ENCODE peak calls at places on chromosomes 13 and 19, in nine cellular contexts. S, R, K, Z, O, U, I, A and E are unnamed samples. For H3K4me1 and H3K9me3, the result is how much of the 10 kb centered on the place peaks cover.

GRCh38 chr13:80251403-80251802 is 89.5 kb downstream of the SPRY2 start:
- DNase-seq in K (peak), R (no peak), I (no peak), S (peak), O (peak), A (no peak), Z (no peak), U (peak), E (no peak)

GRCh38 chr13:82713681-82714405 is 1168.4 kb downstream of the SLITRK1 start:
- DNase-seq in O (peak), U (peak), A (no peak), K (no peak), Z (no peak), R (no peak), S (no peak), I (no peak), E (no peak)

GRCh38 chr19:19137556-19138109 is 645 bp downstream of the TMEM161A start:
- DNase-seq in I (peak), R (peak), U (no peak), A (no peak), O (no peak), Z (peak), S (no peak), K (no peak), E (no peak)

GRCh38 chr13:98749501-98749900 is 3.0 kb downstream of the SLC15A1 start:
- DNase-seq in I (no peak), S (no peak), U (no peak), Z (no peak), R (no peak), A (no peak), O (peak), K (no peak), E (no peak)

GRCh38 chr19:29612121-29612520 is 6.0 kb downstream of the POP4 start:
- DNase-seq in I (no peak), S (no peak), A (no peak), Z (no peak), U (no peak), O (no peak), K (no peak), R (no peak), E (no peak)

GRCh38 chr19:9037415-9038062 is 27.3 kb upstream of the MUC16 start:
- DNase-seq in I (no peak), A (no peak), Z (no peak), O (no peak), R (no peak), K (no peak), S (no peak), U (no peak), E (no peak)

GRCh38 chr19:39199025-39199424 is 2.3 kb downstream of the NCCRP1 start:
- DNase-seq in R (peak), O (peak), A (no peak), I (peak), Z (peak), U (no peak), S (no peak), K (no peak), E (no peak)

GRCh38 chr13:113645329-113645728 is 12.7 kb downstream of the ATP4B start:
- DNase-seq in O (no peak), I (no peak), K (no peak), R (peak), U (no peak), Z (no peak), S (no peak), A (peak), E (no peak)

GRCh38 chr19:54791476-54791875 is 11.9 kb upstream of the KIR2DL4 start:
- DNase-seq in R (no peak), Z (no peak), O (no peak), A (no peak), S (no peak), U (no peak), K (no peak), I (no peak), E (no peak)

GRCh38 chr19:34588846-34589245 is 88.1 kb downstream of the SCGB2B2 start:
- DNase-seq in O (no peak), Z (no peak), S (no peak), A (no peak), R (no peak), K (no peak), U (no peak), I (no peak), E (no peak)

GRCh38 chr19:1259206-1259872 is 9.8 kb upstream of the CIRBP start:
- DNase-seq in R (peak), A (peak), U (no peak), O (peak), I (peak), Z (peak), S (peak), K (no peak), E (peak)

GRCh38 chr19:3507371-3508120 is 1.4 kb downstream of the FZR1 start:
- DNase-seq in A (no peak), I (peak), S (peak), Z (no peak), O (peak), U (peak), K (no peak), R (peak), E (peak)

GRCh38 chr19:40806385-40807146 is 7.6 kb downstream of the EGLN2 start:
- DNase-seq in K (peak), A (no peak), R (no peak), U (peak), I (peak), O (peak), S (peak), Z (peak), E (peak)

GRCh38 chr13:23468811-23469210 is 35.3 kb upstream of the SACS start:
- DNase-seq in O (no peak), Z (no peak), R (no peak), K (no peak), I (no peak), U (no peak), A (no peak), S (no peak), E (no peak)

GRCh38 chr19:41264581-41265375 is 606 bp downstream of the HNRNPUL1 start:
- DNase-seq in K (peak), Z (peak), I (peak), S (peak), A (peak), O (peak), R (peak), U (peak), E (peak)

GRCh38 chr19:47499863-47500830 is 14.7 kb downstream of the NAPA start:
- DNase-seq in K (no peak), S (no peak), R (no peak), A (no peak), Z (no peak), O (no peak), U (no peak), I (peak), E (no peak)

GRCh38 chr13:59982631-59983382 is 180.9 kb downstream of the DIAPH3 start:
- DNase-seq in R (no peak), A (no peak), U (no peak), K (no peak), O (peak), S (no peak), Z (no peak), I (no peak), E (no peak)

GRCh38 chr19:2049741-2050348 is 1.2 kb downstream of the MKNK2 start:
- DNase-seq in R (peak), O (peak), I (peak), A (peak), K (peak), U (peak), Z (peak), S (peak), E (peak)

GRCh38 chr19:2807379-2808128 is 12.1 kb upstream of the ZNF554 start:
- DNase-seq in A (no peak), Z (no peak), R (no peak), S (no peak), O (no peak), K (no peak), I (no peak), U (no peak), E (no peak)

GRCh38 chr13:23572836-23573235 is 2.6 kb downstream of the TNFRSF19 start:
- DNase-seq in U (no peak), S (no peak), Z (no peak), I (no peak), K (no peak), A (no peak), R (no peak), O (no peak), E (no peak)

GRCh38 chr13:64041296-64041695 is 2625.6 kb upstream of the PCDH20 start:
- DNase-seq in K (no peak), I (no peak), S (no peak), O (no peak), U (no peak), Z (no peak), A (no peak), R (no peak), E (no peak)

GRCh38 chr13:28744091-28744536 is 25.3 kb upstream of the SLC46A3 start:
- DNase-seq in S (no peak), R (no peak), U (no peak), O (peak), I (peak), A (no peak), K (peak), Z (no peak), E (no peak)

GRCh38 chr19:43420954-43421353 is 6.3 kb downstream of the TEX101 start:
- DNase-seq in A (no peak), S (no peak), Z (no peak), K (no peak), O (no peak), R (no peak), I (no peak), U (no peak), E (no peak)

GRCh38 chr13:94710881-94711560 is 1.3 kb downstream of the SOX21 start:
- DNase-seq in I (peak), A (no peak), R (no peak), O (no peak), K (no peak), S (peak), Z (no peak), U (no peak), E (no peak)

GRCh38 chr19:35868172-35868822 is at the start of gene APLP1:
- DNase-seq in I (peak), A (peak), K (no peak), Z (peak), U (no peak), S (peak), R (peak), O (peak), E (peak)

GRCh38 chr13:41465215-41465907 is 8.0 kb downstream of the RGCC start:
- DNase-seq in O (peak), U (peak), S (no peak), I (no peak), A (no peak), R (no peak), Z (peak), K (no peak), E (peak)

GRCh38 chr19:49335784-49336481 is 727 bp downstream of the CD37 start:
- DNase-seq in Z (no peak), U (no peak), A (peak), K (no peak), O (no peak), R (no peak), S (no peak), I (no peak), E (no peak)

GRCh38 chr13:106612688-106613087 is 44.8 kb upstream of the ARGLU1 start:
- DNase-seq in K (peak), A (no peak), O (no peak), I (no peak), Z (peak), U (no peak), R (no peak), S (peak), E (peak)

GRCh38 chr19:50478901-50479715 is 2.5 kb upstream of the GARIN5A start:
- DNase-seq in R (no peak), U (peak), Z (no peak), I (peak), S (no peak), A (no peak), K (no peak), O (peak), E (no peak)

GRCh38 chr13:66405908-66406802 is 824.0 kb downstream of the PCDH9 start:
- DNase-seq in K (no peak), O (peak), U (peak), Z (no peak), A (no peak), S (peak), I (no peak), R (no peak), E (no peak)

GRCh38 chr13:71290963-71291937 is 575.8 kb downstream of the DACH1 start:
- DNase-seq in Z (peak), O (peak), I (no peak), U (peak), K (peak), A (no peak), S (no peak), R (peak), E (no peak)

GRCh38 chr19:32662186-32662585 is 12.8 kb downstream of the ANKRD27 start:
- DNase-seq in R (no peak), K (no peak), O (peak), A (no peak), S (no peak), I (no peak), U (no peak), Z (no peak), E (no peak)

GRCh38 chr13:62837895-62838294 is 1422.2 kb upstream of the PCDH20 start:
- DNase-seq in K (no peak), U (no peak), Z (no peak), A (no peak), S (no peak), R (no peak), I (no peak), O (peak), E (no peak)

GRCh38 chr19:13718733-13719132 is 45.6 kb upstream of the MRI1 start:
- DNase-seq in U (peak), A (no peak), R (peak), Z (no peak), I (peak), K (no peak), S (peak), O (peak), E (peak)
- TF ChIP-seq CTCF in U (peak), A (no peak), R (no peak), Z (peak), I (peak), K (no peak), S (peak), O (peak), E (no peak)

DNA sequence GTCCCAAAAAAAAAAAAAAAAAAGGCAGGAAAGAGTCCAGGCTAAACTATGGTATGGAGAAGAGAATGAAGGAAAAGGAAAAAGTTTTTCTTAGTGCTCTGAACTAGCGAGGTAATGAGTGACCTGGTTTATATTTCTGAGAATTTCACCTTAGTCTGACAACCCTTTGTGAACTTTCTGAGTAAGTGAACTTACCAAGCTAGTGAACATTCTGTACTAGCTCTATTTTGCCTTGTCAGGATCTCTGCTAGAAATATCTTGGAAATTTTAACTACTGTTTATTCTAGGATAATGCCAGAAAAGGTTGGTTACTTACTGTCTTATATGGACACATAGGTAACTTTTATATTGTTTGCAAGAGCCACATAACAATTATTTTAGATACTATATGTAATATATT is 4.4 kb downstream of the TRIM13 start:
- DNase-seq in A (no peak), S (no peak), R (no peak), I (no peak), Z (no peak), O (no peak), K (no peak), U (no peak), E (no peak)
- H3K4me1 ChIP-seq in A (under half), S (under half), R (under half), I (under half), Z (half or more), O (under half), K (under half), U (under half), E (under half)

GRCh38 chr19:22607653-22608430 is 26.3 kb upstream of the ZNF492 start:
- DNase-seq in U (no peak), A (no peak), I (no peak), R (no peak), Z (no peak), K (no peak), O (no peak), S (no peak), E (no peak)
- H3K9me3 ChIP-seq in U (half or more), A (under half), I (half or more), R (under half), Z (under half), K (under half), O (under half), S (under half), E (under half)

DNA sequence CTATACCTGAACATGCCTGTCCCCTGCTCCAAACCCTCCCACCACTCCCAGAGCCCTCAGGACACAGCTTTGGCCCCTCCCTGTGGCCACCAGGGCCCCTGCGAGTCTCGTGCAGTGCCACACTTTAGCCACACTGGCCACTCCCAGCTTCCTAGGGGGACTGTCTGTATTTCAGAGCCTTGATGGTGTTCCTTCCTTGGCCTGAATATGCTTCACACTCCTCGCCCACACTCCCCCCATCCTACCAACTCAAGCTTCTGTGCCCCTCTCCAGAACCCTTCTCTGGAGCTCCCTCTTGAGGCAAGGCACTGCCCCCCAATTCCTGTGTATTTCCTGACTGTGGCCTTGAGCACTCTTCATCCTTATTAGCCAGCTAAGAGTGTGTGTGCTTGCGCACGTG is 80.2 kb downstream of the DPF1 start:
- DNase-seq in K (no peak), R (no peak), U (no peak), Z (no peak), S (no peak), O (no peak), A (no peak), I (no peak), E (no peak)
- TF ChIP-seq CTCF in K (no peak), R (no peak), U (peak), Z (no peak), S (no peak), O (no peak), A (no peak), I (peak), E (no peak)

GRCh38 chr13:43786472-43786765 is 353 bp downstream of the ENOX1 start:
- DNase-seq in O (no peak), I (no peak), Z (no peak), K (no peak), A (no peak), R (no peak), U (no peak), S (no peak), E (peak)

GRCh38 chr13:43783820-43784219 is 3.0 kb downstream of the ENOX1 start:
- DNase-seq in O (peak), Z (no peak), S (peak), A (no peak), U (peak), K (no peak), I (no peak), R (no peak), E (no peak)

GRCh38 chr13:43785681-43786471 is 896 bp downstream of the ENOX1 start:
- DNase-seq in O (peak), K (peak), U (peak), S (peak), I (peak), Z (peak), R (peak), A (peak), E (peak)

GRCh38 chr13:43784491-43784890 is 2.3 kb downstream of the ENOX1 start:
- DNase-seq in U (no peak), R (no peak), S (no peak), I (no peak), Z (no peak), K (no peak), A (no peak), O (no peak), E (no peak)

DNA sequence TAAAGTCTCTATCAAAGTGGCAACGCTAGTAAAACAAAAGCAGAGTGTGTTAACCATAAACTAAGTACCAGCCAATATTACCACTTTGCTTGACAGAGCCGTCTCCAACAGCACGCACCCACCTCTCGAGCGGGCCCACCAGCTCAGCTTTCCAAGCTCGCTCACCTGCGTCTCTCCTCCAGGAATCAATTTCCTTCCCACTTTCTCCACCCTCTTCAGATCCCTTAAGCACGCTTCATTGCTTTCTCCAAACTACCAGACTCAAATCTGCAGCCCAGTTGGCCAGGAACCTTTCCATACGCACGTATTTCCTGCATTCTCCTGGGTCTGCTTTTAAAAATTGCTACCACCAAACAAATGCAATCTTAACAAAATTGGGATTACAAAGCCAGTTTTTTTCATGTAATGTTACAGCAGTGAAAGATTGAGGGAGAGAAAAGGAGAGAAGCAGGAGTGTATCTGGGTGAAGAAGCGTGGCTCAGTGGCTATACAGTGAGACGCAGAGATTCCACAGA is 1.5 kb downstream of the ENOX1 start:
- DNase-seq in R (no peak), S (no peak), Z (no peak), I (no peak), A (no peak), K (no peak), U (no peak), O (no peak), E (no peak)
- H3K4me1 ChIP-seq in R (under half), S (under half), Z (under half), I (under half), A (under half), K (under half), U (under half), O (under half), E (under half)

DNA sequence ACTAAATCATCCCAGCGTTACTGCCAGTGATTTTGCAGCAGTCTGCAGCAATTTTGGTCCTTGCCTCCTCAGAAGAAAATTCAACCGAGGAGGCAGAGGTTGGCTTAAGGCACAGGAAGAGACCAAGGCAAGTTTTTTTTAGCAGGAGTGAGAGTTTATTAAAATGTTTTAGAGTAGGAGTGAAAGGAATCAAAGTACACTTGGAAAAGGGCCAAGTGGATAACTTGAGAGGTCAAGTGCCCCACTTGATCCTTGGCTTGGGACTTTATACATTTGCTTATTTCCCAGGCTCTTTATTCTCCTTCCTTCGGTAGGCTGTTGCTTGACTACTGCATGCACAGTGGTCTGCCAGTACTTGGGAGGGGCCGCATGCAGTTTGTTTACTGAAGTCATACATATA is 2.9 kb upstream of the ZNF134 start:
- DNase-seq in U (no peak), O (no peak), K (no peak), I (no peak), A (no peak), Z (no peak), S (no peak), R (no peak), E (no peak)
- H3K9me3 ChIP-seq in U (under half), O (under half), K (under half), I (under half), A (under half), Z (under half), S (under half), R (under half), E (under half)